ENCODE peak calls at places on chromosomes 12 and 14, in five cellular contexts. D is naive thymus-derived CD4-positive, alpha-beta T cell; O is activated CD4-positive, CD25-positive, alpha-beta regulatory T cell treated with anti-CD3 and anti-CD28 coated beads, Interleukin-2, amount 50 U/mL, for 16 hours; L is NT2/D1; N is T-cell. Z is an unnamed sample.

GRCh38 chr12:53380797-53381738 is 1.1 kb downstream of the SP1 start:
- DNase-seq in D (no peak), O (no peak), L (no peak), N (no peak), Z (no peak)

GRCh38 chr12:58893421-58893986 is 26.8 kb downstream of the LRIG3 start:
- DNase-seq in D (no peak), O (no peak), L (no peak), N (no peak), Z (no peak)

GRCh38 chr14:68968051-68968450 is 11.1 kb downstream of the ACTN1 start:
- DNase-seq in O (peak), N (peak), D (peak), L (no peak), Z (no peak)

GRCh38 chr14:102279688-102280348 is 25.1 kb downstream of the MOK start:
- DNase-seq in L (no peak), D (no peak), N (no peak), O (no peak), Z (no peak)

GRCh38 chr12:92654929-92655328 is 47.9 kb upstream of the PLEKHG7 start:
- DNase-seq in L (no peak), N (no peak), O (no peak), D (no peak), Z (no peak)

GRCh38 chr14:39576726-39577125 is 144.5 kb upstream of the FBXO33 start:
- DNase-seq in O (no peak), D (no peak), L (no peak), N (no peak), Z (no peak)

GRCh38 chr14:55450987-55451386 is 10.6 kb upstream of the TBPL2 start:
- DNase-seq in L (no peak), D (no peak), O (no peak), N (no peak), Z (no peak)

GRCh38 chr12:100020370-100020769 is 35.6 kb upstream of the ANKS1B start:
- DNase-seq in O (no peak), D (no peak), L (no peak), N (no peak), Z (no peak)

GRCh38 chr12:113059071-113059595 is 2.6 kb downstream of the DTX1 start:
- DNase-seq in L (no peak), D (no peak), N (no peak), O (no peak), Z (no peak)

Z was measured in GM10248.